ENCODE peak calls at places on chromosome 13, in six cellular contexts. A, F, K, E, W and U are unnamed samples.

GRCh38 chr13:31528176-31528575 is 211.2 kb upstream of the RXFP2 start:
- DNase-seq in A (no peak), F (no peak), K (no peak), E (no peak), W (no peak), U (peak; percentile 34)

GRCh38 chr13:97855570-97855970 is 97.9 kb upstream of the IPO5 start:
- DNase-seq in A (no peak), F (peak; percentile 78), K (no peak), E (peak; percentile 92), W (peak; percentile 78), U (peak; percentile 51)

GRCh38 chr13:43915451-43915850 is 35.7 kb downstream of the LACC1 start:
- DNase-seq in A (no peak), F (peak; percentile 72), K (no peak), E (no peak), W (no peak), U (no peak)

GRCh38 chr13:50561774-50562173 is 281.7 kb downstream of the DLEU7 start:
- DNase-seq in A (no peak), F (no peak), K (no peak), E (no peak), W (no peak), U (no peak)

GRCh38 chr13:29817604-29818378 is 32.6 kb downstream of the UBL3 start:
- DNase-seq in A (no peak), F (peak; percentile 22), K (no peak), E (no peak), W (peak; percentile 24), U (no peak)

GRCh38 chr13:84812078-84812477 is 929.8 kb upstream of the SLITRK1 start:
- DNase-seq in A (no peak), F (no peak), K (no peak), E (no peak), W (no peak), U (no peak)

GRCh38 chr13:94710881-94711560 is 1.3 kb downstream of the SOX21 start:
- DNase-seq in A (no peak), F (no peak), K (peak; percentile 62), E (peak; percentile 62), W (no peak), U (no peak)

GRCh38 chr13:52845334-52845761 is 3.1 kb downstream of the PCDH8 start:
- DNase-seq in A (no peak), F (no peak), K (no peak), E (peak; percentile 64), W (no peak), U (no peak)

GRCh38 chr13:79404361-79404760 is 1.7 kb downstream of the RBM26 start:
- DNase-seq in A (no peak), F (no peak), K (no peak), E (no peak), W (peak; percentile 36), U (no peak)

GRCh38 chr13:51849145-51850101 is 4.4 kb upstream of the TMEM272 start:
- DNase-seq in A (no peak), F (peak; percentile 48), K (no peak), E (peak; percentile 94), W (no peak), U (peak; percentile 16)

GRCh38 chr13:113863511-113864302 is at the start of gene GAS6:
- DNase-seq in A (no peak), F (peak; percentile 51), K (peak; percentile 86), E (peak; percentile 48), W (peak; percentile 53), U (no peak)

GRCh38 chr13:24148414-24149305 is 11.9 kb upstream of the SPATA13 start:
- DNase-seq in A (peak; percentile 56), F (peak; percentile 99), K (no peak), E (peak; percentile 72), W (peak; percentile 94), U (peak; percentile 94)

GRCh38 chr13:39510296-39510695 is 92.7 kb downstream of the LHFPL6 start:
- DNase-seq in A (no peak), F (no peak), K (no peak), E (no peak), W (no peak), U (no peak)

GRCh38 chr13:21147827-21148226 is 28.5 kb downstream of the SKA3 start:
- DNase-seq in A (no peak), F (no peak), K (no peak), E (peak; percentile 32), W (no peak), U (no peak)

GRCh38 chr13:101951114-101951513 is 450.7 kb downstream of the FGF14 start:
- DNase-seq in A (no peak), F (no peak), K (no peak), E (no peak), W (no peak), U (no peak)

GRCh38 chr13:101529419-101529818 is 76.9 kb downstream of the ITGBL1 start:
- DNase-seq in A (no peak), F (peak; percentile 90), K (peak; percentile 81), E (no peak), W (no peak), U (peak; percentile 92)

GRCh38 chr13:102779426-102780159 is 6.0 kb upstream of the TEX30 start:
- DNase-seq in A (no peak), F (no peak), K (no peak), E (no peak), W (no peak), U (no peak)

GRCh38 chr13:25165664-25166063 is 6.4 kb downstream of the AMER2 start:
- DNase-seq in A (no peak), F (no peak), K (no peak), E (no peak), W (no peak), U (no peak)

GRCh38 chr13:69618838-69619237 is 488.8 kb upstream of the ATXN8OS start:
- DNase-seq in A (no peak), F (no peak), K (no peak), E (no peak), W (no peak), U (no peak)

GRCh38 chr13:38685974-38686571 is 804 bp upstream of the FREM2 start:
- DNase-seq in A (peak; percentile 37), F (peak; percentile 23), K (no peak), E (peak; percentile 85), W (no peak), U (no peak)

GRCh38 chr13:109565877-109566276 is 220.5 kb downstream of the IRS2 start:
- DNase-seq in A (no peak), F (no peak), K (no peak), E (no peak), W (no peak), U (no peak)

GRCh38 chr13:34361528-34361927 is 543.6 kb downstream of the RFC3 start:
- DNase-seq in A (no peak), F (peak; percentile 13), K (no peak), E (no peak), W (no peak), U (no peak)

GRCh38 chr13:31920301-31920818 is 111.2 kb upstream of the FRY start:
- DNase-seq in A (no peak), F (no peak), K (no peak), E (no peak), W (no peak), U (no peak)

GRCh38 chr13:19607523-19608078 is 25.9 kb upstream of the MPHOSPH8 start:
- DNase-seq in A (no peak), F (peak; percentile 35), K (no peak), E (no peak), W (no peak), U (no peak)

GRCh38 chr13:84431646-84432045 is 549.4 kb upstream of the SLITRK1 start:
- DNase-seq in A (no peak), F (peak; percentile 85), K (no peak), E (no peak), W (no peak), U (no peak)

GRCh38 chr13:49620170-49620621 is 8.1 kb upstream of the ARL11 start:
- DNase-seq in A (no peak), F (no peak), K (no peak), E (no peak), W (no peak), U (no peak)

GRCh38 chr13:93230466-93230865 is 3.9 kb downstream of the GPC6 start:
- DNase-seq in A (no peak), F (peak; percentile 94), K (no peak), E (no peak), W (no peak), U (no peak)
- H3K4me3 ChIP-seq in A (no peak overlapping the region), F (no peak overlapping the region), K (no peak overlapping the region), E (peak overlapping the region; percentile 62), W (no peak overlapping the region), U (peak overlapping the region; percentile 89)

DNA sequence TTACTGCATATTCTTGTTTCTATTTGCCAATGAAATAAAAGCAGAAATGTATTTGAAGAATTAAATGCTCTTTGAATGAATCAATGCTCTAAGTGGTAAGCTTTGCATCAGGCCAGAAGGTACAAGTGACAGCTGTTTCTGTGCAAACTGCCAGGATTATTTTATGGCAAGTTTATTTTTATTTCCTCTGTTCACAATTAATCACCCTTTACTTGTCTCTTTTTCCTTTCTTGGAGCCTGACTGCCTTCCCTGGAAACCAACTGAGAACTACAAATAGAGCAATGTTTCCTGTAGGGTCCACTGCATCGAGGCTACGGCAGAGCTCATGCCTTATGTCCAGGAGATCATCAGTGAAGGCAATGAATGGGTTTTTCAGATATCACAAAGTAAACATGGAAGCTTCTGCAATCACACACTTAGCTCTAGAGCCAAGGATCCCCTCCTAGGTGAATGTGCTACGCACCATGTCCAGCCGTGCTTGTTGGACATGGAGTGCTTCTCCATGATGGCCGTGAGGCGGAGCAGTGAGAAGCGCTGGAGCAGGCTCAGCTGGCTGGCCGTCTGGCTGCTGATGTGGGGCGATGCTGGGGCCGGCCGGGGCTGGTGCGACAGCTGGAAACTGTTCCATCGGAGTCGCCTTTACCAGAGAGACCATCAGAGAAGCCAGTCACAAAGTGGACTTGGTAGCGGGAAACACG is 110.8 kb downstream of the KL start:
- DNase-seq in A (no peak), F (peak; percentile 55), K (no peak), E (no peak), W (peak; percentile 69), U (no peak)
- H3K27ac ChIP-seq in A (peak overlapping the region; percentile 53), F (peak overlapping the region; percentile 84), K (peak overlapping the region; percentile 62), E (no peak overlapping the region), W (peak overlapping the region; percentile 93), U (peak overlapping the region; percentile 89)

DNA sequence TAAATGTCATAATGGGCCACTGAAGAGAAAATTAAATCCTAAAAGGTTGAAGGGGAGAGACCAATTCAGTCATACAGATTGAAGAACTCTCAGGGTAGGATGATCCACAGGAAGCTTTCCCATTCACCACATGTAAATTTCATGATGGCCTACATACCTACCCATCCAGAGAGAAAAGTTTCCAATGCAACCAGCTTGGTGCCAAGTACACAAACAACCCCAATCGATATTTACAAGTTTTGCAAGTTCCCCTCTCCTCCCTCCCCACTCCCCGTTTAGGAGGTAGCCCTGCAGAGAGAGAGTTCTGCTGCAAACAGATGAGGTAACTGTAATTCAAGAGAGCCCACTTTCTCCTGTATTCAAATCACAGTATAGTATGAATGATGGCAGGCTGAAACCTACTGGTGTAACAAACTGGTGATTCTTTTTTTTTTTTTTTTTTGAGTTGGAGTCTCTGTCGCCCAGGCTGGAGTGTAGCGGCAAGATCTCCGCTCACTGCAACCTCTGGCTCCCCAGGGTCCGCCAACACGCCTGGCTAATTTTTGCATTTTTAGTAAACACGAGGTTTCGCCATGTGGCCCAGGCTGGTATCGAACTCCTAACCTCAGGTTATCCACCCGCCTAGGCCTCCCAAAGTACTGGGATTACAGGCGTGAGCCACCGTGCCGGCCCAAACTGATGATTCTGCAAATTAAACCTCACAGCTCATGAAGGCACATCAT is 14.4 kb downstream of the FOXO1 start:
- DNase-seq in A (no peak), F (no peak), K (no peak), E (peak; percentile 83), W (no peak), U (no peak)
- H3K4me3 ChIP-seq in A (no peak overlapping the region), F (no peak overlapping the region), K (no peak overlapping the region), E (peak overlapping the region; percentile 14), W (no peak overlapping the region), U (no peak overlapping the region)

DNA sequence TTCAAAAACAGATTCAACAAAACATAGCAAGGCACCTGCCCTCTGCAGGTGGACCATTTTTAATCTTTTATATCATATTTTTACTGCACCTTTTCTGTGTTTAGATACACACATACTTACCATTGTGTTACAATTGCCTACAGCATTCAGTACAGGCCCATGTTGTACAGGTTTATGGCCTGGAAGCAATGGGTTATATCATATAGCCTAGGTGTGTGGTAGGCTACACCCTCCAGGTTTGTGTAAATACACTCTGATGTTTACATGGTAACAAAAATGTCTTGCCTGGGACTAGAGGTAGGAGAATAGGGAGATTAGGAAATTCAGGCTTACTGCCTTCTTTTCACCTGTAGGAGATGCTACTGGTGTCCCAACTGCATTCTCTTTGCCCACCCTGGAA is 8.2 kb upstream of the UBAC2 start:
- DNase-seq in A (no peak), F (no peak), K (no peak), E (no peak), W (no peak), U (no peak)
- H3K27ac ChIP-seq in A (no peak overlapping the region), F (no peak overlapping the region), K (no peak overlapping the region), E (no peak overlapping the region), W (no peak overlapping the region), U (no peak overlapping the region)